ENCODE peak calls at places on chromosome 2, in five cellular contexts. X is HTR-8/SVneo; Q is D721Med; W is HEK293T; M is activated CD4-positive, CD25-positive, alpha-beta regulatory T cell. E is an unnamed sample.

GRCh38 chr2:135164431-135164830 is 112.3 kb downstream of the RAB3GAP1 start:
- DNase-seq in X (peak), Q (no peak), W (no peak), M (no peak), E (no peak)

GRCh38 chr2:188494906-188495305 is 203.2 kb downstream of the GULP1 start:
- DNase-seq in X (no peak), Q (no peak), W (no peak), M (no peak), E (no peak)

GRCh38 chr2:50953021-50953420 is 78.9 kb downstream of the NRXN1 start:
- DNase-seq in X (peak), Q (no peak), W (no peak), M (no peak), E (no peak)

GRCh38 chr2:71492112-71492511 is 38.8 kb downstream of the DYSF start:
- DNase-seq in X (peak), Q (no peak), W (no peak), M (no peak), E (no peak)

GRCh38 chr2:180630756-180631155 is 349.6 kb upstream of the UBE2E3 start:
- DNase-seq in X (no peak), Q (no peak), W (no peak), M (no peak), E (no peak)

GRCh38 chr2:189393440-189394111 is 47.7 kb upstream of the WDR75 start:
- DNase-seq in X (no peak), Q (no peak), W (no peak), M (no peak), E (no peak)

GRCh38 chr2:217837001-217837491 is 165.7 kb downstream of the TNS1 start:
- DNase-seq in X (no peak), Q (no peak), W (no peak), M (no peak), E (no peak)

GRCh38 chr2:230953843-230954242 is 28.8 kb upstream of the GPR55 start:
- DNase-seq in X (no peak), Q (no peak), W (no peak), M (no peak), E (no peak)

GRCh38 chr2:11534746-11535484 is 1.1 kb downstream of the GREB1 start:
- DNase-seq in X (no peak), Q (no peak), W (no peak), M (no peak), E (no peak)

GRCh38 chr2:96874099-96874831 is 4.4 kb upstream of the SEMA4C start:
- DNase-seq in X (no peak), Q (no peak), W (no peak), M (no peak), E (peak)

GRCh38 chr2:157559061-157559460 is 69.6 kb downstream of the ACVR1C start:
- DNase-seq in X (no peak), Q (no peak), W (no peak), M (no peak), E (no peak)

E was measured in memory B cell.